ENCODE peak calls at places on chromosome 3, in eight cellular contexts. One of them, this sample, is unnamed.

GRCh38 chr3:57170946-57171345 is 5.8 kb upstream of the IL17RD start:
- DNase-seq in stimulated activated CD8-positive, alpha-beta memory T cell treated with anti-CD3 and anti-CD28 coated beads, Interleukin-2, amount 100 ng/mL, for 48 hours: no peak
- DNase-seq in activated CD4-positive, alpha-beta T cell treated with anti-CD3 and anti-CD28 coated beads for 4 hours: no peak
- DNase-seq in NCI-H1105: no peak
- DNase-seq in dermis blood vessel endothelial cell: no peak
- DNase-seq in neural progenitor cell: no peak
- DNase-seq in colonic mucosa: peak
- DNase-seq in stimulated activated CD4-positive, alpha-beta T cell treated with anti-CD3 and anti-CD28 coated beads, Interleukin-2, amount 100 ng/mL, for 24 hours: no peak
- DNase-seq in this sample: no peak

GRCh38 chr3:184239221-184239620 is 9.5 kb downstream of the ALG3 start:
- DNase-seq in stimulated activated CD8-positive, alpha-beta memory T cell treated with anti-CD3 and anti-CD28 coated beads, Interleukin-2, amount 100 ng/mL, for 48 hours: no peak
- DNase-seq in colonic mucosa: no peak
- DNase-seq in neural progenitor cell: no peak
- DNase-seq in NCI-H1105: no peak
- DNase-seq in activated CD4-positive, alpha-beta T cell treated with anti-CD3 and anti-CD28 coated beads for 4 hours: no peak
- DNase-seq in dermis blood vessel endothelial cell: no peak
- DNase-seq in stimulated activated CD4-positive, alpha-beta T cell treated with anti-CD3 and anti-CD28 coated beads, Interleukin-2, amount 100 ng/mL, for 24 hours: no peak
- DNase-seq in this sample: no peak

GRCh38 chr3:84165278-84165677 is 793.5 kb upstream of the CADM2 start:
- DNase-seq in dermis blood vessel endothelial cell: no peak
- DNase-seq in neural progenitor cell: no peak
- DNase-seq in colonic mucosa: no peak
- DNase-seq in stimulated activated CD4-positive, alpha-beta T cell treated with anti-CD3 and anti-CD28 coated beads, Interleukin-2, amount 100 ng/mL, for 24 hours: no peak
- DNase-seq in activated CD4-positive, alpha-beta T cell treated with anti-CD3 and anti-CD28 coated beads for 4 hours: no peak
- DNase-seq in NCI-H1105: no peak
- DNase-seq in stimulated activated CD8-positive, alpha-beta memory T cell treated with anti-CD3 and anti-CD28 coated beads, Interleukin-2, amount 100 ng/mL, for 48 hours: no peak
- DNase-seq in this sample: no peak

GRCh38 chr3:4866841-4867240 is 112.4 kb upstream of the BHLHE40 start:
- DNase-seq in colonic mucosa: peak
- DNase-seq in neural progenitor cell: no peak
- DNase-seq in dermis blood vessel endothelial cell: peak
- DNase-seq in stimulated activated CD8-positive, alpha-beta memory T cell treated with anti-CD3 and anti-CD28 coated beads, Interleukin-2, amount 100 ng/mL, for 48 hours: no peak
- DNase-seq in NCI-H1105: no peak
- DNase-seq in stimulated activated CD4-positive, alpha-beta T cell treated with anti-CD3 and anti-CD28 coated beads, Interleukin-2, amount 100 ng/mL, for 24 hours: no peak
- DNase-seq in activated CD4-positive, alpha-beta T cell treated with anti-CD3 and anti-CD28 coated beads for 4 hours: no peak
- DNase-seq in this sample: peak

GRCh38 chr3:196684548-196685407 is 27.3 kb downstream of the CEP19 start:
- DNase-seq in dermis blood vessel endothelial cell: peak
- DNase-seq in NCI-H1105: peak
- DNase-seq in neural progenitor cell: peak
- DNase-seq in colonic mucosa: peak
- DNase-seq in activated CD4-positive, alpha-beta T cell treated with anti-CD3 and anti-CD28 coated beads for 4 hours: peak
- DNase-seq in stimulated activated CD8-positive, alpha-beta memory T cell treated with anti-CD3 and anti-CD28 coated beads, Interleukin-2, amount 100 ng/mL, for 48 hours: peak
- DNase-seq in stimulated activated CD4-positive, alpha-beta T cell treated with anti-CD3 and anti-CD28 coated beads, Interleukin-2, amount 100 ng/mL, for 24 hours: peak
- DNase-seq in this sample: peak

GRCh38 chr3:114449271-114450007 is 155.6 kb downstream of the TIGIT start:
- DNase-seq in activated CD4-positive, alpha-beta T cell treated with anti-CD3 and anti-CD28 coated beads for 4 hours: no peak
- DNase-seq in stimulated activated CD8-positive, alpha-beta memory T cell treated with anti-CD3 and anti-CD28 coated beads, Interleukin-2, amount 100 ng/mL, for 48 hours: no peak
- DNase-seq in neural progenitor cell: no peak
- DNase-seq in NCI-H1105: peak
- DNase-seq in stimulated activated CD4-positive, alpha-beta T cell treated with anti-CD3 and anti-CD28 coated beads, Interleukin-2, amount 100 ng/mL, for 24 hours: no peak
- DNase-seq in colonic mucosa: no peak
- DNase-seq in dermis blood vessel endothelial cell: no peak
- DNase-seq in this sample: no peak

GRCh38 chr3:131142580-131142979 is 115.9 kb downstream of the NEK11 start:
- DNase-seq in activated CD4-positive, alpha-beta T cell treated with anti-CD3 and anti-CD28 coated beads for 4 hours: no peak
- DNase-seq in NCI-H1105: no peak
- DNase-seq in stimulated activated CD4-positive, alpha-beta T cell treated with anti-CD3 and anti-CD28 coated beads, Interleukin-2, amount 100 ng/mL, for 24 hours: no peak
- DNase-seq in neural progenitor cell: no peak
- DNase-seq in stimulated activated CD8-positive, alpha-beta memory T cell treated with anti-CD3 and anti-CD28 coated beads, Interleukin-2, amount 100 ng/mL, for 48 hours: no peak
- DNase-seq in colonic mucosa: no peak
- DNase-seq in dermis blood vessel endothelial cell: no peak
- DNase-seq in this sample: no peak

GRCh38 chr3:78660958-78661357 is 1106.8 kb downstream of the ROBO1 start:
- DNase-seq in neural progenitor cell: no peak
- DNase-seq in activated CD4-positive, alpha-beta T cell treated with anti-CD3 and anti-CD28 coated beads for 4 hours: no peak
- DNase-seq in colonic mucosa: no peak
- DNase-seq in stimulated activated CD4-positive, alpha-beta T cell treated with anti-CD3 and anti-CD28 coated beads, Interleukin-2, amount 100 ng/mL, for 24 hours: no peak
- DNase-seq in NCI-H1105: no peak
- DNase-seq in dermis blood vessel endothelial cell: no peak
- DNase-seq in stimulated activated CD8-positive, alpha-beta memory T cell treated with anti-CD3 and anti-CD28 coated beads, Interleukin-2, amount 100 ng/mL, for 48 hours: no peak
- DNase-seq in this sample: no peak

GRCh38 chr3:4746241-4746958 is 232.8 kb upstream of the BHLHE40 start:
- DNase-seq in colonic mucosa: no peak
- DNase-seq in stimulated activated CD4-positive, alpha-beta T cell treated with anti-CD3 and anti-CD28 coated beads, Interleukin-2, amount 100 ng/mL, for 24 hours: no peak
- DNase-seq in dermis blood vessel endothelial cell: no peak
- DNase-seq in neural progenitor cell: no peak
- DNase-seq in NCI-H1105: no peak
- DNase-seq in stimulated activated CD8-positive, alpha-beta memory T cell treated with anti-CD3 and anti-CD28 coated beads, Interleukin-2, amount 100 ng/mL, for 48 hours: no peak
- DNase-seq in activated CD4-positive, alpha-beta T cell treated with anti-CD3 and anti-CD28 coated beads for 4 hours: no peak
- DNase-seq in this sample: no peak

GRCh38 chr3:137201066-137201465 is 243.3 kb downstream of the IL20RB start:
- DNase-seq in stimulated activated CD8-positive, alpha-beta memory T cell treated with anti-CD3 and anti-CD28 coated beads, Interleukin-2, amount 100 ng/mL, for 48 hours: no peak
- DNase-seq in NCI-H1105: no peak
- DNase-seq in stimulated activated CD4-positive, alpha-beta T cell treated with anti-CD3 and anti-CD28 coated beads, Interleukin-2, amount 100 ng/mL, for 24 hours: no peak
- DNase-seq in colonic mucosa: no peak
- DNase-seq in dermis blood vessel endothelial cell: no peak
- DNase-seq in activated CD4-positive, alpha-beta T cell treated with anti-CD3 and anti-CD28 coated beads for 4 hours: no peak
- DNase-seq in neural progenitor cell: no peak
- DNase-seq in this sample: no peak

GRCh38 chr3:159835126-159835525 is 153.5 kb upstream of the IL12A start:
- DNase-seq in neural progenitor cell: no peak
- DNase-seq in NCI-H1105: no peak
- DNase-seq in stimulated activated CD4-positive, alpha-beta T cell treated with anti-CD3 and anti-CD28 coated beads, Interleukin-2, amount 100 ng/mL, for 24 hours: no peak
- DNase-seq in dermis blood vessel endothelial cell: no peak
- DNase-seq in stimulated activated CD8-positive, alpha-beta memory T cell treated with anti-CD3 and anti-CD28 coated beads, Interleukin-2, amount 100 ng/mL, for 48 hours: no peak
- DNase-seq in activated CD4-positive, alpha-beta T cell treated with anti-CD3 and anti-CD28 coated beads for 4 hours: no peak
- DNase-seq in colonic mucosa: no peak
- DNase-seq in this sample: no peak

GRCh38 chr3:128256131-128256530 is 102.8 kb downstream of the EEFSEC start:
- DNase-seq in activated CD4-positive, alpha-beta T cell treated with anti-CD3 and anti-CD28 coated beads for 4 hours: no peak
- DNase-seq in stimulated activated CD8-positive, alpha-beta memory T cell treated with anti-CD3 and anti-CD28 coated beads, Interleukin-2, amount 100 ng/mL, for 48 hours: no peak
- DNase-seq in colonic mucosa: no peak
- DNase-seq in neural progenitor cell: no peak
- DNase-seq in dermis blood vessel endothelial cell: no peak
- DNase-seq in NCI-H1105: no peak
- DNase-seq in stimulated activated CD4-positive, alpha-beta T cell treated with anti-CD3 and anti-CD28 coated beads, Interleukin-2, amount 100 ng/mL, for 24 hours: no peak
- DNase-seq in this sample: no peak

GRCh38 chr3:193686665-193687506 is 93.9 kb downstream of the OPA1 start:
- DNase-seq in dermis blood vessel endothelial cell: no peak
- DNase-seq in neural progenitor cell: no peak
- DNase-seq in NCI-H1105: no peak
- DNase-seq in stimulated activated CD4-positive, alpha-beta T cell treated with anti-CD3 and anti-CD28 coated beads, Interleukin-2, amount 100 ng/mL, for 24 hours: no peak
- DNase-seq in stimulated activated CD8-positive, alpha-beta memory T cell treated with anti-CD3 and anti-CD28 coated beads, Interleukin-2, amount 100 ng/mL, for 48 hours: no peak
- DNase-seq in colonic mucosa: no peak
- DNase-seq in activated CD4-positive, alpha-beta T cell treated with anti-CD3 and anti-CD28 coated beads for 4 hours: no peak
- DNase-seq in this sample: no peak

GRCh38 chr3:177721864-177722370 is 524.6 kb upstream of the TBL1XR1 start:
- DNase-seq in dermis blood vessel endothelial cell: no peak
- DNase-seq in activated CD4-positive, alpha-beta T cell treated with anti-CD3 and anti-CD28 coated beads for 4 hours: no peak
- DNase-seq in NCI-H1105: peak
- DNase-seq in stimulated activated CD8-positive, alpha-beta memory T cell treated with anti-CD3 and anti-CD28 coated beads, Interleukin-2, amount 100 ng/mL, for 48 hours: no peak
- DNase-seq in stimulated activated CD4-positive, alpha-beta T cell treated with anti-CD3 and anti-CD28 coated beads, Interleukin-2, amount 100 ng/mL, for 24 hours: no peak
- DNase-seq in neural progenitor cell: no peak
- DNase-seq in colonic mucosa: no peak
- DNase-seq in this sample: no peak

GRCh38 chr3:72319202-72320095 is 528.8 kb downstream of the SHQ1 start:
- DNase-seq in stimulated activated CD8-positive, alpha-beta memory T cell treated with anti-CD3 and anti-CD28 coated beads, Interleukin-2, amount 100 ng/mL, for 48 hours: no peak
- DNase-seq in neural progenitor cell: no peak
- DNase-seq in activated CD4-positive, alpha-beta T cell treated with anti-CD3 and anti-CD28 coated beads for 4 hours: no peak
- DNase-seq in stimulated activated CD4-positive, alpha-beta T cell treated with anti-CD3 and anti-CD28 coated beads, Interleukin-2, amount 100 ng/mL, for 24 hours: no peak
- DNase-seq in dermis blood vessel endothelial cell: peak
- DNase-seq in colonic mucosa: no peak
- DNase-seq in NCI-H1105: no peak
- DNase-seq in this sample: no peak

GRCh38 chr3:9068044-9068443 is 104.8 kb upstream of the RAD18 start:
- DNase-seq in stimulated activated CD8-positive, alpha-beta memory T cell treated with anti-CD3 and anti-CD28 coated beads, Interleukin-2, amount 100 ng/mL, for 48 hours: no peak
- DNase-seq in activated CD4-positive, alpha-beta T cell treated with anti-CD3 and anti-CD28 coated beads for 4 hours: no peak
- DNase-seq in stimulated activated CD4-positive, alpha-beta T cell treated with anti-CD3 and anti-CD28 coated beads, Interleukin-2, amount 100 ng/mL, for 24 hours: no peak
- DNase-seq in colonic mucosa: no peak
- DNase-seq in dermis blood vessel endothelial cell: no peak
- DNase-seq in neural progenitor cell: no peak
- DNase-seq in NCI-H1105: no peak
- DNase-seq in this sample: no peak

GRCh38 chr3:136632625-136633081 is 119.5 kb downstream of the STAG1 start:
- DNase-seq in dermis blood vessel endothelial cell: no peak
- DNase-seq in neural progenitor cell: no peak
- DNase-seq in stimulated activated CD8-positive, alpha-beta memory T cell treated with anti-CD3 and anti-CD28 coated beads, Interleukin-2, amount 100 ng/mL, for 48 hours: no peak
- DNase-seq in stimulated activated CD4-positive, alpha-beta T cell treated with anti-CD3 and anti-CD28 coated beads, Interleukin-2, amount 100 ng/mL, for 24 hours: no peak
- DNase-seq in NCI-H1105: no peak
- DNase-seq in colonic mucosa: peak
- DNase-seq in activated CD4-positive, alpha-beta T cell treated with anti-CD3 and anti-CD28 coated beads for 4 hours: no peak
- DNase-seq in this sample: no peak

GRCh38 chr3:55330756-55331155 is 156.3 kb downstream of the WNT5A start:
- DNase-seq in stimulated activated CD4-positive, alpha-beta T cell treated with anti-CD3 and anti-CD28 coated beads, Interleukin-2, amount 100 ng/mL, for 24 hours: no peak
- DNase-seq in stimulated activated CD8-positive, alpha-beta memory T cell treated with anti-CD3 and anti-CD28 coated beads, Interleukin-2, amount 100 ng/mL, for 48 hours: no peak
- DNase-seq in neural progenitor cell: no peak
- DNase-seq in NCI-H1105: no peak
- DNase-seq in dermis blood vessel endothelial cell: no peak
- DNase-seq in colonic mucosa: no peak
- DNase-seq in activated CD4-positive, alpha-beta T cell treated with anti-CD3 and anti-CD28 coated beads for 4 hours: no peak
- DNase-seq in this sample: no peak

GRCh38 chr3:185070491-185071335 is 82.1 kb downstream of the C3orf70 start:
- DNase-seq in neural progenitor cell: peak
- DNase-seq in stimulated activated CD4-positive, alpha-beta T cell treated with anti-CD3 and anti-CD28 coated beads, Interleukin-2, amount 100 ng/mL, for 24 hours: no peak
- DNase-seq in dermis blood vessel endothelial cell: peak
- DNase-seq in NCI-H1105: no peak
- DNase-seq in colonic mucosa: peak
- DNase-seq in stimulated activated CD8-positive, alpha-beta memory T cell treated with anti-CD3 and anti-CD28 coated beads, Interleukin-2, amount 100 ng/mL, for 48 hours: no peak
- DNase-seq in activated CD4-positive, alpha-beta T cell treated with anti-CD3 and anti-CD28 coated beads for 4 hours: no peak
- DNase-seq in this sample: no peak

This sample was measured in retina.